ENCODE peak calls at places on chromosomes 11 and 22, in ten cellular contexts. G, H, W, V, D, R, M, F, Y and L are unnamed samples.

GRCh38 chr11:34223021-34223813 is 117.8 kb downstream of the NAT10 start:
- DNase-seq in V (no peak), G (no peak), R (no peak), Y (peak; percentile 55), F (peak; percentile 68), M (peak; percentile 57), W (peak; percentile 30), H (no peak), D (no peak), L (peak; percentile 68)

GRCh38 chr11:31870609-31871309 is 59.6 kb upstream of the PAX6 start:
- DNase-seq in R (peak; percentile 43), F (peak; percentile 26), D (peak; percentile 35), Y (peak; percentile 2), M (peak; percentile 13), G (peak; percentile 26), W (peak; percentile 95), H (peak; percentile 42), V (peak; percentile 32), L (peak; percentile 0)

GRCh38 chr22:50441428-50441993 is 33.3 kb downstream of the SBF1 start:
- DNase-seq in V (no peak), D (no peak), R (no peak), H (peak; percentile 37), Y (no peak), G (no peak), W (no peak), F (no peak), M (peak; percentile 10), L (no peak)

GRCh38 chr11:64347171-64347867 is 7.3 kb downstream of the CCDC88B start:
- DNase-seq in H (no peak), D (no peak), G (peak; percentile 61), Y (no peak), F (no peak), R (no peak), V (no peak), M (no peak), W (no peak), L (no peak)

GRCh38 chr22:48322907-48323306 is 1504.8 kb downstream of the BRD1 start:
- DNase-seq in Y (no peak), R (no peak), W (no peak), F (no peak), H (no peak), G (no peak), M (no peak), D (no peak), V (no peak), L (no peak)

GRCh38 chr22:32324505-32325415 is 32.9 kb upstream of the RFPL3 start:
- DNase-seq in Y (no peak), H (no peak), F (no peak), V (peak; percentile 27), M (no peak), D (no peak), G (no peak), W (no peak), R (no peak), L (no peak)

GRCh38 chr11:19225599-19225998 is 15.1 kb downstream of the E2F8 start:
- DNase-seq in G (no peak), Y (no peak), W (no peak), R (no peak), H (no peak), D (no peak), F (peak; percentile 45), V (no peak), M (no peak), L (no peak)

GRCh38 chr11:77752518-77752917 is 68.0 kb downstream of the RSF1 start:
- DNase-seq in H (no peak), Y (no peak), W (no peak), F (no peak), G (no peak), D (no peak), R (no peak), M (no peak), V (no peak), L (no peak)

GRCh38 chr11:116312560-116313340 is 460.0 kb downstream of the BUD13 start:
- DNase-seq in M (peak; percentile 87), Y (no peak), G (peak; percentile 50), W (peak; percentile 42), F (peak; percentile 69), R (no peak), D (no peak), V (peak; percentile 84), H (peak; percentile 85), L (no peak)

GRCh38 chr22:22910272-22911240 is 22.9 kb downstream of the IGLL5 start:
- DNase-seq in V (no peak), G (no peak), M (no peak), R (no peak), H (no peak), W (no peak), Y (no peak), D (no peak), F (no peak), L (no peak)

GRCh38 chr11:31340903-31341572 is 28.5 kb downstream of the DCDC1 start:
- DNase-seq in H (no peak), G (no peak), W (peak; percentile 49), F (no peak), R (peak; percentile 45), D (peak; percentile 46), V (no peak), M (no peak), Y (no peak), L (no peak)

GRCh38 chr11:15629690-15630321 is 515.1 kb downstream of the INSC start:
- DNase-seq in R (peak; percentile 16), H (peak; percentile 45), F (peak; percentile 62), G (peak; percentile 7), Y (no peak), M (no peak), D (peak; percentile 25), W (peak; percentile 68), V (no peak), L (no peak)

GRCh38 chr11:15624701-15625100 is 510.0 kb downstream of the INSC start:
- DNase-seq in F (no peak), D (no peak), R (no peak), Y (no peak), H (no peak), W (no peak), M (no peak), G (no peak), V (no peak), L (no peak)

GRCh38 chr11:15627560-15627959 is 512.8 kb downstream of the INSC start:
- DNase-seq in D (no peak), G (peak; percentile 4), V (no peak), M (no peak), R (no peak), W (no peak), F (no peak), H (no peak), Y (peak; percentile 7), L (no peak)

GRCh38 chr11:15622231-15622890 is 507.6 kb downstream of the INSC start:
- DNase-seq in R (no peak), H (no peak), D (no peak), G (no peak), M (no peak), Y (no peak), F (no peak), V (no peak), W (peak; percentile 90), L (no peak)

DNA sequence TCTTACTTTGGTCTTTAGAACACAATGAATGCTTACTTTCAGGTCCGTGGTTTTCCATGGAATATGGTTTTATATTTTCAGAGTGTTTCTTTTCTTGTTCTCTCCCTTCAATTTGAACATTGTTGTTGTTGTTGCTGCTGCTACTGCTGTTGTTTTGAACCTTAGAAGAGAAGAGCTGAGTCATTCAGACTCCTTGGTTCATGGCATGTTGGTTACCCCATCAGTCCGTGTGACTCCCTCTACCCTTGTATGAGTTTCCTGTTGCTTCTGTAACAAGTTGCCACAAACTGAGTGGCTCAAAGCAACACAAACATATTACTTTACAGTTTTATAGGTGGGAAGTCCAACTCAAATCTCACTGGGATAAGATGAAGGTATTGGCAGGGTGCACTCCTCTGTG is 511.0 kb downstream of the INSC start:
- DNase-seq in R (no peak), V (no peak), G (no peak), W (no peak), F (no peak), H (no peak), M (no peak), D (no peak), Y (no peak), L (no peak)
- TF ChIP-seq CTCF in R (no peak), V (no peak), G (no peak), W (no peak), F (no peak), H (no peak), M (no peak), D (no peak), Y (no peak), L (no peak)

DNA sequence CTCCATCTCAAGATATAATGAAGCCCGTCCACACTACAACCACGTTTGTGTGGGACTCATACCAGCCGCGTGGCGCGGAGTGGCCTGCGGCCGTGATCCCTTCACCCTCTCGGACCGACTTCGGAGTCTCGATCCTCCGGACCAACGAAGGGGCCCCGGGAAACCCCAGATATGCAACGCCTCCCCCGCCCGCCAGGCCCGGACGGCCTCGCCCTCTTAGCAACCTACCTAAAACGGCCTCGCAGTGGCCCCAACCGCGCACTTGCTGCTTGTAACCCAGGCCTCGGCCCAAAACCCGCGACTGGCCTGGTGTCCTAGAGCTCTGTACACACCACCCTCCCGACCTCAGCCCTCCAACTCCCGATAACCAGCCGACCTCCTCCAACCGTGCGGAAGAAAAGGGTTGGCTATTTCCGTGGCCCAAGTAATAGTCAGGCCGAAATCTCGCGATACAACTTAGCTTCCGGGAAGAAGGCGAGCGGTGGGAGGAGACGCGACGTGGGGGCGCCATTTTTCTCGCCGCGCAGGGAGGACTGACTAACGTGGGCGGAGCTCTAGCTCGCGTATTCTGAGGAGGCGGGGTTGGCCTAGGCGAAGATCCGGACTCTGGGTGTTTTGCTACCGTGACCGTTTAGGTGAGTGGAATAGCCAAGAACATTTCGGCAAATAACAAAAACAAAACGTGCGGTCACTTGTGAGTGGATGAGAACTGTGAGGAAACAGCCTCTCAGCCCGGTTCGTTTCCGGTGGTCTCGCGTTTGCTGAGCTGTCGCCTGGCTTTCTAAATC is at the start of the genes C11orf54 and TAF1D:
- DNase-seq in W (peak; percentile 99), M (peak; percentile 96), F (peak; percentile 98), D (peak; percentile 99), H (peak; percentile 97), G (peak; percentile 94), Y (peak; percentile 96), V (peak; percentile 98), R (peak; percentile 96), L (peak; percentile 95)
- TF ChIP-seq CTCF in W (no peak), M (peak; percentile 20), F (peak; percentile 15), D (no peak), H (no peak), G (no peak), Y (no peak), V (no peak), R (peak; percentile 40), L (no peak)

GRCh38 chr22:40105755-40106154 is 72.0 kb upstream of the TNRC6B start:
- DNase-seq in R (no peak), H (no peak), G (no peak), M (no peak), D (no peak), Y (no peak), F (no peak), W (no peak), V (no peak), L (no peak)
- TF ChIP-seq CTCF in R (no peak), H (no peak), G (no peak), M (no peak), D (no peak), Y (no peak), F (no peak), W (no peak), V (no peak), L (no peak)

DNA sequence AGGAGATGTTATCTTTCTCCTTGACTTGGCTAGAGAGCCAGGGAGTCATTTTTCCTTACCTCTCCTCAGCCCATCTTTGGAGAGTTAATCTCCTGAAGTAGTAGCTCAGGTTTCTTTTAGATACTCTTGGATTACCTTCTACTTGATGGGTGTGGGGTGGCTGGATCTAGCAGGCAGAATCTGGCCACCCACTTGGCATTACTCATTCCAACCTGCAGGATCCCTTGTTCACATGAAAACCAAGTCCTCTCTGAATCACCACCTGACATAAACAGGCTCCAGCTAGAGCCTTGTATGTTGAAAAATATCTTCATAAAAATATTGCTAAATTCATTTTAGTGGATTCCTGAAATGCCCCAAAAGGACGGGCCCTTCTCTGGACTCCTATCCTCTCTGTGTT is 250.6 kb upstream of the PLET1 start:
- DNase-seq in H (no peak), R (no peak), Y (no peak), G (peak; percentile 43), M (no peak), D (no peak), W (no peak), V (no peak), F (no peak), L (no peak)
- TF ChIP-seq CTCF in H (no peak), R (no peak), Y (no peak), G (no peak), M (no peak), D (no peak), W (no peak), V (no peak), F (no peak), L (no peak)